ENCODE peak calls at places on chromosomes 2 and 18, in five cellular contexts. R is small intestine, A is fibroblast of lung, K is GM23338, X is NB4. B is an unnamed sample.

GRCh38 chr2:229765721-229766120 is 51.4 kb upstream of the DNER start:
- DNase-seq in R (no peak), X (no peak), K (no peak), A (no peak), B (no peak)

GRCh38 chr2:47868611-47869352 is 37.5 kb downstream of the FBXO11 start:
- DNase-seq in K (no peak), A (no peak), R (no peak), X (no peak), B (no peak)

GRCh38 chr2:71100195-71100964 is 29.6 kb downstream of the MCEE start:
- DNase-seq in K (peak; percentile 75), A (peak; percentile 58), R (peak; percentile 62), X (peak; percentile 73), B (peak; percentile 45)

GRCh38 chr2:149428783-149429182 is 98.4 kb downstream of the LYPD6 start:
- DNase-seq in A (no peak), R (no peak), X (no peak), K (no peak), B (no peak)

GRCh38 chr2:112691761-112692370 is 29.0 kb upstream of the NT5DC4 start:
- DNase-seq in R (no peak), X (no peak), A (peak; percentile 36), K (no peak), B (no peak)

GRCh38 chr2:43985359-43985758 is 10.4 kb downstream of the LRPPRC start:
- DNase-seq in K (no peak), R (no peak), X (no peak), A (no peak), B (no peak)

GRCh38 chr18:3595282-3596273 is 145.6 kb downstream of the TGIF1 start:
- DNase-seq in A (peak; percentile 99), X (peak; percentile 78), K (no peak), R (peak; percentile 62), B (peak; percentile 84)

GRCh38 chr2:38409136-38409903 is 32.2 kb upstream of the ATL2 start:
- DNase-seq in X (no peak), R (no peak), A (no peak), K (no peak), B (peak; percentile 35)

GRCh38 chr18:26648509-26649192 is 100.3 kb upstream of the KCTD1 start:
- DNase-seq in R (no peak), K (no peak), X (no peak), A (no peak), B (no peak)

GRCh38 chr2:233142355-233142897 is 82.3 kb downstream of the INPP5D start:
- DNase-seq in R (peak; percentile 13), A (no peak), K (no peak), X (peak; percentile 44), B (no peak)

GRCh38 chr2:20040489-20041172 is 10.8 kb downstream of the LAPTM4A start:
- DNase-seq in R (peak; percentile 71), A (peak; percentile 60), K (no peak), X (no peak), B (no peak)

GRCh38 chr2:42108852-42109251 is 60.3 kb upstream of the EML4 start:
- DNase-seq in X (no peak), R (no peak), A (no peak), K (no peak), B (no peak)

GRCh38 chr18:68494802-68495560 is 219.9 kb downstream of the TMX3 start:
- DNase-seq in X (no peak), R (no peak), K (peak; percentile 44), A (peak; percentile 97), B (peak; percentile 86)

GRCh38 chr2:85468704-85469349 is 50.3 kb downstream of the SH2D6 start:
- DNase-seq in K (peak; percentile 83), A (peak; percentile 79), R (peak; percentile 94), X (no peak), B (no peak)

GRCh38 chr2:148981350-148981749 is 57.1 kb upstream of the LYPD6B start:
- DNase-seq in R (no peak), A (no peak), K (no peak), X (peak; percentile 15), B (no peak)